ENCODE peak calls at places on chromosomes 11 and 22, in seven cellular contexts. F is stomach, H is AG04450, P is nephron progenitor cell, O is activated B cell treated with CpG ODN at 0.5 μM for 24 hours, I is MCF 10A, Q is mucosa of descending colon. K is an unnamed sample.
A peak's percentile ranks its signal among the peaks of the same experiment; 100 is the strongest.

GRCh38 chr11:73229321-73230275 is 11.5 kb downstream of the P2RY2 start:
- DNase-seq in F (no peak), P (peak; percentile 2), Q (no peak), H (no peak), O (peak; percentile 12), I (no peak), K (peak; percentile 11)

GRCh38 chr22:50293441-50294318 is 13.8 kb downstream of the PLXNB2 start:
- DNase-seq in F (peak; percentile 94), H (no peak), I (peak; percentile 47), Q (peak; percentile 90), O (no peak), P (peak; percentile 85), K (no peak)

GRCh38 chr11:46948378-46949131 is 12.0 kb downstream of the CSTPP1 start:
- DNase-seq in F (no peak), Q (no peak), H (peak; percentile 29), I (peak; percentile 49), O (no peak), P (no peak), K (no peak)

GRCh38 chr11:128790200-128790599 is 76.9 kb downstream of the KCNJ1 start:
- DNase-seq in P (peak; percentile 23), I (no peak), H (no peak), F (no peak), Q (no peak), O (no peak), K (peak; percentile 72)

GRCh38 chr22:41127447-41127846 is 35.1 kb downstream of the EP300 start:
- DNase-seq in F (no peak), I (no peak), H (no peak), O (no peak), Q (no peak), P (no peak), K (no peak)

GRCh38 chr11:119031912-119032280 is 1.2 kb upstream of the SLC37A4 start:
- DNase-seq in O (no peak), H (no peak), F (no peak), I (no peak), Q (no peak), P (no peak), K (no peak)

GRCh38 chr11:24086921-24087320 is 409.9 kb upstream of the LUZP2 start:
- DNase-seq in O (no peak), H (no peak), I (no peak), Q (no peak), F (no peak), P (no peak), K (no peak)

GRCh38 chr11:126355926-126356897 is 726 bp downstream of the ST3GAL4 start:
- DNase-seq in P (no peak), H (no peak), O (no peak), Q (peak; percentile 41), I (peak; percentile 68), F (no peak), K (no peak)

GRCh38 chr22:44063462-44064371 is 39.6 kb downstream of the PARVB start:
- DNase-seq in F (no peak), H (no peak), P (no peak), O (no peak), I (no peak), Q (no peak), K (no peak)

GRCh38 chr11:69683764-69684333 is 8.7 kb upstream of the LTO1 start:
- DNase-seq in O (no peak), Q (peak; percentile 57), F (peak; percentile 42), I (peak; percentile 45), H (no peak), P (peak; percentile 34), K (no peak)
- TF ChIP-seq CTCF in O (no peak), Q (no peak), F (peak; percentile 6), I (peak; percentile 66), H (peak; percentile 33), P (peak; percentile 45), K (peak; percentile 33)

DNA sequence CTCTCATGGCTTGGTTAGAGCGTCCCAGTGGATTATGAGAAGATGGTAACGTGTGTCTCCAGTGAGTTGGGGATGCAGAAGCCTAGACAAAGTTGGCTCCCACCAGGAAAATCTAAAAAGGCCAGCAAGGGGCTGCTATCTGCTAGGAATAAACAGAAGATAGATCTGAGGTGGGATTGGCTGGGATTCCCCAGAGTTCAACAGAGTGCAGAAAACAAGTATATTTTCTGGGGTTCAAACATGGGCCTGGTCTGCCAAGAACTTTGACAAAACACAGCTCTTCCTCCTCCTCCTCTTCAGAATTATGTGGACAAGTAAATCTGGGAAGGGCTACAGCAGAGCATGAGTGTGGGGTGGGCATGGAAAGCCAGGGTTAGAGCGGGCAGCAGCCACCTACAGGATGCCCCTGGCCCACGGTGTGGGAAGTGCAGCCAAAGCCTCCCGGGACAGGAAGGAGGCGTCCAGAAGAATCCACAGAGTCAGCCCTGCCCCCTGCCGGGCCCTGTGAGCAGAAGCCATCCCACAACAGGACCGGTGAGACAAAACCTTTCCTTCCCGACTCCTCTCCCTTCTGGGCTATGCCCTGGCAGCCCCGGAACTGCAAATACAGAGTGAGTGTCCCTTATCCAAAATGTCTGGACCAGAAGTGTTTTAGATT is 67.1 kb downstream of the CD82 start:
- DNase-seq in O (no peak), P (no peak), F (peak; percentile 33), Q (no peak), I (peak; percentile 67), H (no peak), K (no peak)
- TF ChIP-seq CTCF in O (no peak), P (peak; percentile 30), F (no peak), Q (no peak), I (peak; percentile 25), H (peak; percentile 47), K (no peak)

GRCh38 chr22:45164217-45165123 is 745 bp downstream of the NUP50 start:
- DNase-seq in H (no peak), Q (peak; percentile 67), F (peak; percentile 34), O (no peak), I (no peak), P (peak; percentile 72), K (peak; percentile 64)
- TF ChIP-seq CTCF in H (no peak), Q (no peak), F (no peak), O (no peak), I (no peak), P (no peak), K (no peak)

DNA sequence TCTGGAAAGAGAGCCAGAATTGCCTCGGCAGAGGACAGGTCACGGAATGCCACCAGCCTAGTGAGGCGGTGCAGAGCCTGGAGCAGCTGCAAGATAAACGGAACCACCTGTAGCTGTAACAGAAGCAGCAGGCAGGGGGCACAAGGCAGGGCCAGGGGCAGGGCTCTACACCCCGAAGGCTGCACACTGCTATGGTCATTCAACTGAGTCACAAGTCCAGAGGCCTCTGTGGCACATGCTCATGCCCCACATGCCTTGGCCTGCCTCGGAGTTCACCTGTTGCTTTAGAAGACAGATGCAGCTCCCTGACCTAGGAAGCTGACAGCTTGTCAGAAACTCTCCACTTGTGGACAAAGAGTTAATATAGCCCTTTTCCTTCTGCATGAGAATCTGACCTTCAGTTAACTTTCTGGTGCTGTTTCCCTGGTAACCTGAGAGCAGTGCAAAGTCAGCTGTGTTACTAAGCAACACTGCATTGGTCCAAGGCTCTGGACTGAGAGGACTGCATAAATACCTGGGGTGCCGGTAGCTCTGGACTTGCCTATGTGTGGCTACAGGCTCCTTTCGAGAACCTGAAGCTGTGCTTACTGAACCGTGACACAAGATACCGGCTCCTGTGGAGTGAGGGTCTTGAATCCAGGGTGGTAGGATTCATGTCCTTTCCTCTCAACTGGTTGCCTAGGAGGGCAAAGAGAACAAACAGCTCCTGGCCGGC is 10.5 kb downstream of the COMMD9 start:
- DNase-seq in I (no peak), P (peak; percentile 27), H (no peak), O (no peak), Q (no peak), F (no peak), K (no peak)
- TF ChIP-seq CTCF in I (no peak), P (peak; percentile 5), H (no peak), O (no peak), Q (no peak), F (no peak), K (no peak)

DNA sequence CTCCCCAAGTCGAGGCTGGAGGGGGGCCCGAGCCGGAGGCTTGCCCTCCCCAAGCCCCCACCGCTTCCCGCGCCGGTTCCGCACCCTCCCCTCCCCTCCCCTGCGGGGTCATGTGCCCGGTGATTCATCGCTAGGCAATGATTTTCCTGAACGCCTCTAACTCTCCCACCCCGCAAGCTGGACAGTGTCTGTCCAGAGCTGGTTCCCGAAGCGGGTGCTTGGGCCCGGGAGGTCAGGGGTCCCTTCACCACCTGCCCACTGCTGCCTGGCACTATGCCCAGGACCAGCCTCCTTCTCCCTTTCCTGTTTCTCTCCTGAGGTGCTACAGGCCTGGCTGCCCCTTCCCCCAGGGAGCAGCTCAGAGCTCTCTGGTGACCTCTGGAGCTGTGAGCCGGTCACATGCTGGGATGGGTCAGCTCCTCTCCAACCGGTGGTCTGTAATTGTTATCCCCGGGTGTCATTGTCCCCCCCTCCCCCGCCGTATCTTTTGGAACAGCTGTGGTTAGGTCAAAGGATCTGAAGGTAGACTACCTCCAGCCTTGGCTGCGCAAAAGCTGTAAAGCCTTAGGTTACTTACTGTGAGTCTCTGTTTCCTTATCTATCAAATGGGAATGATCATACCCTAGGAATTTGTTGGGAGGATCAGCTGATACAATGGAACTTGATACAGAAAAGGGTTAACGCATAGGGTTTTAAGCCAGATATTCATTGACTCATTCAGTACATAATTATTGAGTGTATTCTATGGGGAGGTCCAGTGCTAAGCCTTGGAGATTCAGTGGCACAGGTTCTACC is 722 bp downstream of the STX3 start:
- DNase-seq in F (peak; percentile 79), Q (peak; percentile 88), O (peak; percentile 45), H (peak; percentile 37), P (peak; percentile 52), I (peak; percentile 76), K (peak; percentile 61)
- TF ChIP-seq CTCF in F (no peak), Q (no peak), O (no peak), H (no peak), P (no peak), I (no peak), K (no peak)

GRCh38 chr11:61090092-61090491 is 12.2 kb upstream of the CD5 start:
- DNase-seq in I (no peak), Q (no peak), O (no peak), F (no peak), H (no peak), P (no peak), K (no peak)
- TF ChIP-seq CTCF in I (no peak), Q (no peak), O (no peak), F (no peak), H (no peak), P (no peak), K (no peak)

GRCh38 chr11:117098269-117099231 is at the start of gene SIK3:
- DNase-seq in Q (peak; percentile 96), O (peak; percentile 96), F (peak; percentile 96), H (peak; percentile 83), I (peak; percentile 89), P (peak; percentile 94), K (peak; percentile 92)
- TF ChIP-seq CTCF in Q (peak; percentile 58), O (no peak), F (no peak), H (peak; percentile 67), I (peak; percentile 44), P (no peak), K (no peak)

GRCh38 chr22:25061134-25061533 is 108.6 kb downstream of the KIAA1671 start:
- DNase-seq in P (no peak), Q (no peak), O (no peak), I (no peak), F (no peak), H (no peak), K (no peak)

GRCh38 chr22:25060522-25061071 is 108.1 kb downstream of the KIAA1671 start:
- DNase-seq in F (no peak), I (no peak), H (no peak), Q (no peak), O (no peak), P (no peak), K (no peak)

GRCh38 chr22:25054943-25055511 is 102.5 kb downstream of the KIAA1671 start:
- DNase-seq in F (no peak), H (no peak), O (no peak), P (no peak), I (no peak), Q (no peak), K (no peak)

GRCh38 chr22:25059438-25059837 is 106.9 kb downstream of the KIAA1671 start:
- DNase-seq in H (no peak), Q (no peak), I (no peak), P (no peak), F (no peak), O (no peak), K (no peak)

GRCh38 chr22:25057013-25057881 is 104.7 kb downstream of the KIAA1671 start:
- DNase-seq in O (peak; percentile 19), H (no peak), I (peak; percentile 65), P (peak; percentile 92), F (peak; percentile 78), Q (peak; percentile 90), K (peak; percentile 93)
- TF ChIP-seq CTCF in O (no peak), H (peak; percentile 76), I (peak; percentile 82), P (peak; percentile 86), F (peak; percentile 70), Q (peak; percentile 84), K (peak; percentile 91)

K was measured in glutamatergic neuron.